ENCODE peak calls at places on chromosomes 11 and 22, in four cellular contexts. L, U, I and E are unnamed samples.

GRCh38 chr11:32527776-32528175 is 55.9 kb upstream of the EIF3M start:
- DNase-seq in I (no peak), U (no peak), L (no peak), E (no peak)

GRCh38 chr11:63670738-63671321 is 346 bp downstream of the ATL3 start:
- DNase-seq in I (no peak), L (no peak), U (no peak), E (peak)

GRCh38 chr11:95435628-95436353 is 204.8 kb upstream of the SESN3 start:
- DNase-seq in U (no peak), L (no peak), I (no peak), E (no peak)

GRCh38 chr22:30803679-30804078 is 109.0 kb downstream of the OSBP2 start:
- DNase-seq in L (no peak), I (no peak), U (no peak), E (no peak)

GRCh38 chr11:116890607-116891006 is 53.2 kb upstream of the APOA1 start:
- DNase-seq in I (no peak), L (no peak), U (no peak), E (no peak)

GRCh38 chr11:84833488-84834086 is 793.6 kb downstream of the DLG2 start:
- DNase-seq in I (no peak), L (no peak), U (no peak), E (no peak)

GRCh38 chr11:40276960-40277359 is 1182.5 kb downstream of the LRRC4C start:
- DNase-seq in I (no peak), U (no peak), L (no peak), E (no peak)

GRCh38 chr11:117953029-117953671 is 23.9 kb upstream of the TMPRSS13 start:
- DNase-seq in L (peak), I (no peak), U (no peak), E (no peak)

GRCh38 chr11:8720376-8720775 is 37.8 kb downstream of the RPL27A start:
- DNase-seq in I (no peak), L (no peak), U (no peak), E (no peak)

GRCh38 chr11:72519220-72519881 is 85.0 kb upstream of the CLPB start:
- DNase-seq in U (no peak), L (no peak), I (no peak), E (no peak)

GRCh38 chr11:100403817-100404216 is 283.3 kb upstream of the ARHGAP42 start:
- DNase-seq in I (no peak), L (no peak), U (no peak), E (no peak)

GRCh38 chr22:23402275-23403151 is 177.6 kb downstream of the IGLL1 start:
- DNase-seq in L (peak), U (peak), I (no peak), E (peak)

GRCh38 chr11:133522344-133522743 is 10.0 kb downstream of the OPCML start:
- DNase-seq in U (no peak), L (no peak), I (no peak), E (no peak)

GRCh38 chr11:116642902-116643301 is 129.9 kb downstream of the BUD13 start:
- DNase-seq in L (no peak), U (no peak), I (no peak), E (no peak)

GRCh38 chr11:102361100-102362021 is 14.3 kb downstream of the BIRC2 start:
- DNase-seq in L (no peak), I (peak), U (no peak), E (no peak)

DNA sequence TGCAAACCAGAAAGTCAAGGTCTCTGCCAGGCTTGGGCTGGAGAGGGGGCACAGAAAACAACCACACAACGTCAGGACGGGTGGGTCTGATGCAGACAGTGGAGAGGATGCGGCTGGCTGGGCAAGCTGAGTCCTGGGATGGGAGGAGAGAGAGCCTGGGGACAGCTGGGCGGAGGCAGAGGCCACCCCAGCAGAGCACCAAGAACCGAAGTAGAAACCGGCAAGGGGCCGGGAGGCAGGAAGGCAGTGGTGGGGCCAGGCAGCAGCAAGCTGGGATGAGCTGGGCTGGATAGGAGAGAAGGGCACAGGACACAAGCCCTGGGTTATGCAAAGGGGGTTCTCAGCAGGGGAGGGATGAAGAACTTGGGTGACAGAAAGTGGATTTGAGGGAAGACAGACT is 188.2 kb downstream of the SHANK2 start:
- DNase-seq in L (no peak), I (no peak), U (no peak), E (no peak)
- TF ChIP-seq BHLHE40 in L (no peak), I (no peak), U (no peak), E (no peak)

GRCh38 chr11:11268706-11269105 is 84.3 kb downstream of the CSNK2A3 start:
- DNase-seq in U (no peak), I (no peak), L (no peak), E (no peak)
- TF ChIP-seq FOXK2 in U (no peak), I (no peak), L (no peak), E (no peak)

GRCh38 chr11:1487091-1487850 is 692 bp upstream of the MOB2 start:
- DNase-seq in I (no peak), U (no peak), L (no peak), E (no peak)

GRCh38 chr11:1487851-1488574 is 1.4 kb upstream of the MOB2 start:
- DNase-seq in I (no peak), L (no peak), U (no peak), E (no peak)

GRCh38 chr11:1484716-1485503 is 1.7 kb downstream of the MOB2 start:
- DNase-seq in U (no peak), L (peak), I (no peak), E (no peak)

GRCh38 chr11:1485504-1485885 is 1.1 kb downstream of the MOB2 start:
- DNase-seq in U (no peak), I (no peak), L (peak), E (no peak)

DNA sequence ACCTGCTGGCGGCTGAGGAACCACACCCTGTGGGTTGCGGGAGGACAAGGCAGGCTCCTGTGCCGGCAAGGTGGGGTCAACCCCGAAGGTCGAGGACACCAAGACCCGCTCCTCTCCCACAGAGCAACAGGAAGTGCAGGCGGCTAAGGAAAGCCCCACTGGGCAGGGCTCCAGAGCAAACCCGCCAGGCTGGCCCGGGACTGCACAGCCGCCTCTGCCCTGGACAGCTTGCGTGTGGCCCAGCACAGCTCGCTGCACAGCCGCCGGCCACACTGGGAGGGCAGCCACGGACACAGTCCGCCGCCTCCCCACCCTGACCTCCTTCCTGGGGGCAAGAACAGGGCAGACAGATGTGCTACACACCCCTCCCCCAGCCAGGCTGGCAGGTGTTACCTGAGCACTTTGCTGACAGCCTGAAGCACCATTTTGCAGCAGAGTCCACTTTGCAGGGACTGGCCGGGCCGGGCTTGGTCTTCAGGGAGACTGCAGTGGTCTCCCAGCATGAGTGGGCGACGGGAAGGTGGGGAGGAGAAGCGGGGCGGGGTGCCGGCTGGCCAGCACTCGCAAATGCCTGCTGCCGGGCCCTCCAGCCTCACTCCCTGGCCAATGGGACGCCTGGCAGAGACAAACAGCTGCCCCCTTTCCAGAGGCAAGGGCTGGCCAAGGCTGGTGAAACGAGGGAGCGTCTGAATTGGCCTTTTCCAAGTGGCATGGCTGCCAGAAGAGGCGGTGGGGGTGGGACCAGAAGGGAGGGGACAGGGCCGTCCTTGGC is at the start of gene MOB2:
- DNase-seq in U (no peak), I (no peak), L (peak), E (no peak)
- TF ChIP-seq BHLHE40 in U (no peak), I (peak), L (no peak), E (no peak)

GRCh38 chr11:577611-577894 is 1.3 kb downstream of the PHRF1 start:
- DNase-seq in L (no peak), I (no peak), U (no peak), E (no peak)

GRCh38 chr11:574632-575323 is 1.5 kb upstream of the PHRF1 start:
- DNase-seq in U (no peak), I (no peak), L (no peak), E (no peak)

GRCh38 chr11:575996-576756 is at the start of gene PHRF1:
- DNase-seq in U (peak), I (peak), L (peak), E (peak)

GRCh38 chr11:576791-577610 is 731 bp downstream of the PHRF1 start:
- DNase-seq in I (no peak), L (peak), U (no peak), E (no peak)

DNA sequence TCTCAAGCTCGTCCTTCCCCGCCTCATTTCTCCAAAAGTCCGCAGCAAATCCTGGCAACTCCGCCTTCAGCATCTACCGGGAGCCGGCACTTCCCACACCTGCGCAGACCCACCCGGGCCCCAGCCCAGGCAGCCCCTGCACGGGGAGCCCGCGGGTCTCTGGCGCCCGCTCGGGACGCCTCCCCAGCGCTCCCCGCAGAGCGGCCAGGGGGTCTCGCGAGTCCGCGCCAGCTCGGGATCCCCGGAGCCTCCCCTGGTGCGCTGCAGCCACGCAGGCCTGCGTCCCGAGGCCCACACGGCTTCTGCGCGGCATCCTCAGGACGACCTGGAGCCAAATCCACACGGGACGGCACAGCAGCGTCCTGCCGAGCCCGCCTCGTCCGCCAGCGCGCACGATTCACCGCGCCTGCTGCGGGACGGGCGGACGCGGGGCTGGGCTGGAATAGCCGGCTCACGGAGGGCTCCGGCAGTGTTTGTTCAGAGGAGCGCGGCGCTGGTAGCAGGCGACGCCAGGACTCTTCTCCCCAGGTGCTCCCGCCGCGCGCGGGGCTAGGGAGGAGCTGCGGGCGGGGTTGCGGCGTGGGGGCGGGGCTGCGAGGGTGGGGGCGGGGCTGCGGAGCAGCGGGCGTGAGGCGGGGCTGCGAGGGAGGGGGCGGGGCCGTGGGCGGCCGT is 810 bp upstream of the PHRF1 start:
- DNase-seq in U (peak), I (no peak), L (peak), E (no peak)
- TF ChIP-seq FOXK2 in U (no peak), I (no peak), L (no peak), E (no peak)

DNA sequence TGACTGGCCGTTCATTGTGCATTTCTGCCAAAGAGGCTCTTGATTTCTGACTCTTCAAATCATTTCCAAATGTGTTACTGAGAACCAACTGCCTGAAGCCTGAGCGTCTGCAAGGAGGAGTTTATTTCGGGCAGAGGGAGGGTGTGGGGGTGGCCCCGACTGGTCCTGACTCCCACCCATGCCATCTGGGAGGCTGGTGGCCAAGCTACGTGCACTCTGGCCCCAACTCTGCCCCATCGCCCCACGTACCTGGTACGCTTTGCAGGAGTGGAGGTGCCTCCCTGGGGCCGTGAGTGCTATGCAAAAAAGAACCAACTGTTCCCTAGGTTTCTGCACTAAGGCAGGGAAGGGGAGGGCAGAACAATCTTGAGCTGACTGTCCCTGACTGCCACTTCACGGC is 846.8 kb downstream of the BRD1 start:
- DNase-seq in I (no peak), U (no peak), L (no peak), E (no peak)
- TF ChIP-seq BHLHE40 in I (no peak), U (no peak), L (no peak), E (no peak)